ENCODE peak calls at places on chromosomes 6 and 20, in four cellular contexts. One of them, this sample, is unnamed.

GRCh38 chr20:24825591-24825990 is 123.5 kb upstream of the CST7 start:
- DNase-seq in IMR-90: no peak
- DNase-seq in H1: no peak
- DNase-seq in mesendoderm: no peak
- DNase-seq in this sample: no peak

GRCh38 chr6:122268394-122268793 is 131.1 kb upstream of the HSF2 start:
- DNase-seq in IMR-90: no peak
- DNase-seq in H1: no peak
- DNase-seq in mesendoderm: no peak
- DNase-seq in this sample: no peak

GRCh38 chr20:41169791-41170351 is 32.5 kb downstream of the PLCG1 start:
- DNase-seq in IMR-90: peak
- DNase-seq in H1: no peak
- DNase-seq in mesendoderm: no peak
- DNase-seq in this sample: no peak

GRCh38 chr6:57303931-57304681 is 13.3 kb upstream of the PRIM2 start:
- DNase-seq in IMR-90: no peak
- DNase-seq in H1: no peak
- DNase-seq in mesendoderm: no peak
- DNase-seq in this sample: no peak

GRCh38 chr20:16922834-16923233 is 174.7 kb downstream of the OTOR start:
- DNase-seq in IMR-90: peak
- DNase-seq in H1: no peak
- DNase-seq in mesendoderm: peak
- DNase-seq in this sample: no peak

GRCh38 chr20:58895796-58896180 is 43.3 kb downstream of the GNAS start:
- DNase-seq in IMR-90: no peak
- DNase-seq in H1: no peak
- DNase-seq in mesendoderm: no peak
- DNase-seq in this sample: no peak

GRCh38 chr6:134943567-134944111 is 6.3 kb downstream of the ALDH8A1 start:
- DNase-seq in IMR-90: no peak
- DNase-seq in H1: no peak
- DNase-seq in mesendoderm: no peak
- DNase-seq in this sample: no peak

GRCh38 chr6:107418118-107418517 is 41.2 kb downstream of the PDSS2 start:
- DNase-seq in IMR-90: peak
- DNase-seq in H1: no peak
- DNase-seq in mesendoderm: peak
- DNase-seq in this sample: peak

GRCh38 chr6:31378062-31378720 is 21.2 kb upstream of the HLA-B start:
- DNase-seq in IMR-90: no peak
- DNase-seq in H1: no peak
- DNase-seq in mesendoderm: no peak
- DNase-seq in this sample: no peak

GRCh38 chr6:39199976-39200375 is 29.3 kb downstream of the KCNK5 start:
- DNase-seq in IMR-90: no peak
- DNase-seq in H1: no peak
- DNase-seq in mesendoderm: no peak
- DNase-seq in this sample: no peak

GRCh38 chr20:46051556-46052323 is 22.7 kb downstream of the SLC12A5 start:
- DNase-seq in IMR-90: peak
- DNase-seq in H1: no peak
- DNase-seq in mesendoderm: no peak
- DNase-seq in this sample: no peak

GRCh38 chr6:53103993-53104675 is 38.9 kb downstream of the FBXO9 start:
- DNase-seq in IMR-90: no peak
- DNase-seq in H1: no peak
- DNase-seq in mesendoderm: peak
- DNase-seq in this sample: no peak

GRCh38 chr6:119220452-119220851 is 129.1 kb downstream of the MAN1A1 start:
- DNase-seq in IMR-90: no peak
- DNase-seq in H1: no peak
- DNase-seq in mesendoderm: no peak
- DNase-seq in this sample: no peak

GRCh38 chr6:117078624-117079023 is 186.7 kb upstream of the VGLL2 start:
- DNase-seq in IMR-90: no peak
- DNase-seq in H1: no peak
- DNase-seq in mesendoderm: no peak
- DNase-seq in this sample: no peak

GRCh38 chr20:46811328-46812084 is 83.1 kb upstream of the EYA2 start:
- DNase-seq in IMR-90: no peak
- DNase-seq in H1: peak
- DNase-seq in mesendoderm: no peak
- DNase-seq in this sample: no peak

GRCh38 chr6:44000164-44000842 is 126.9 kb downstream of the MRPL14 start:
- DNase-seq in IMR-90: peak
- DNase-seq in H1: no peak
- DNase-seq in mesendoderm: peak
- DNase-seq in this sample: peak

GRCh38 chr20:41406896-41407444 is 40.4 kb upstream of the EMILIN3 start:
- DNase-seq in IMR-90: no peak
- DNase-seq in H1: no peak
- DNase-seq in mesendoderm: no peak
- DNase-seq in this sample: no peak

GRCh38 chr20:63886921-63887320 is 8.0 kb upstream of the DNAJC5 start:
- DNase-seq in IMR-90: no peak
- DNase-seq in H1: no peak
- DNase-seq in mesendoderm: no peak
- DNase-seq in this sample: no peak

GRCh38 chr6:10585232-10585887 is 64.2 kb downstream of the GCNT2 start:
- DNase-seq in IMR-90: no peak
- DNase-seq in H1: no peak
- DNase-seq in mesendoderm: peak
- DNase-seq in this sample: peak

GRCh38 chr6:96015321-96015790 is 418 bp upstream of the FUT9 start:
- DNase-seq in IMR-90: no peak
- DNase-seq in H1: peak
- DNase-seq in mesendoderm: peak
- DNase-seq in this sample: no peak

GRCh38 chr6:169862464-169863148 is 111.2 kb downstream of the ERMARD start:
- DNase-seq in IMR-90: no peak
- DNase-seq in H1: peak
- DNase-seq in mesendoderm: no peak
- DNase-seq in this sample: no peak

GRCh38 chr6:137707590-137708360 is 159.3 kb upstream of the TNFAIP3 start:
- DNase-seq in IMR-90: peak
- DNase-seq in H1: no peak
- DNase-seq in mesendoderm: peak
- DNase-seq in this sample: peak

GRCh38 chr20:25496968-25497401 is 88.3 kb downstream of the NINL start:
- DNase-seq in IMR-90: peak
- DNase-seq in H1: no peak
- DNase-seq in mesendoderm: no peak
- DNase-seq in this sample: no peak

GRCh38 chr6:71478834-71479541 is 190.4 kb downstream of the OGFRL1 start:
- DNase-seq in IMR-90: peak
- DNase-seq in H1: no peak
- DNase-seq in mesendoderm: peak
- DNase-seq in this sample: no peak

GRCh38 chr6:156519940-156520339 is 257.2 kb upstream of the ARID1B start:
- DNase-seq in IMR-90: no peak
- DNase-seq in H1: no peak
- DNase-seq in mesendoderm: no peak
- DNase-seq in this sample: no peak

GRCh38 chr6:105431226-105431625 is 28.3 kb upstream of the PREP start:
- DNase-seq in IMR-90: peak
- DNase-seq in H1: no peak
- DNase-seq in mesendoderm: peak
- DNase-seq in this sample: no peak

GRCh38 chr20:56504373-56505005 is 20.1 kb upstream of the FAM209A start:
- DNase-seq in IMR-90: no peak
- DNase-seq in H1: peak
- DNase-seq in mesendoderm: peak
- DNase-seq in this sample: peak

GRCh38 chr20:49619113-49620048 is 51.4 kb upstream of the PTGIS start:
- DNase-seq in IMR-90: no peak
- DNase-seq in H1: no peak
- DNase-seq in mesendoderm: no peak
- DNase-seq in this sample: no peak

GRCh38 chr6:56527934-56528333 is 114.8 kb downstream of the DST start:
- DNase-seq in IMR-90: peak
- DNase-seq in H1: no peak
- DNase-seq in mesendoderm: no peak
- DNase-seq in this sample: no peak

GRCh38 chr20:59102722-59103415 is 60.3 kb upstream of the PRELID3B start:
- DNase-seq in IMR-90: no peak
- DNase-seq in H1: no peak
- DNase-seq in mesendoderm: no peak
- DNase-seq in this sample: no peak

GRCh38 chr6:49522710-49523593 is 23.2 kb downstream of the GLYATL3 start:
- DNase-seq in IMR-90: no peak
- DNase-seq in H1: no peak
- DNase-seq in mesendoderm: no peak
- DNase-seq in this sample: no peak

GRCh38 chr6:11161031-11161966 is 49.8 kb upstream of the ERVFRD-1 start:
- DNase-seq in IMR-90: peak
- DNase-seq in H1: no peak
- DNase-seq in mesendoderm: no peak
- DNase-seq in this sample: no peak

GRCh38 chr20:17845701-17846475 is 122.7 kb downstream of the SNX5 start:
- DNase-seq in IMR-90: peak
- DNase-seq in H1: no peak
- DNase-seq in mesendoderm: no peak
- DNase-seq in this sample: no peak

GRCh38 chr6:7721654-7722053 is 4.2 kb upstream of the BMP6 start:
- DNase-seq in IMR-90: peak
- DNase-seq in H1: no peak
- DNase-seq in mesendoderm: no peak
- DNase-seq in this sample: no peak

GRCh38 chr20:57450419-57450818 is 59.2 kb downstream of the RBM38 start:
- DNase-seq in IMR-90: peak
- DNase-seq in H1: no peak
- DNase-seq in mesendoderm: no peak
- DNase-seq in this sample: no peak

GRCh38 chr20:440148-440547 is 22.2 kb downstream of the TBC1D20 start:
- DNase-seq in IMR-90: no peak
- DNase-seq in H1: no peak
- DNase-seq in mesendoderm: no peak
- DNase-seq in this sample: no peak
- H3K23ac ChIP-seq in IMR-90: no peak
- H3K23ac ChIP-seq in H1: no peak
- H3K23ac ChIP-seq in mesendoderm: no peak
- H3K23ac ChIP-seq in this sample: no peak

DNA sequence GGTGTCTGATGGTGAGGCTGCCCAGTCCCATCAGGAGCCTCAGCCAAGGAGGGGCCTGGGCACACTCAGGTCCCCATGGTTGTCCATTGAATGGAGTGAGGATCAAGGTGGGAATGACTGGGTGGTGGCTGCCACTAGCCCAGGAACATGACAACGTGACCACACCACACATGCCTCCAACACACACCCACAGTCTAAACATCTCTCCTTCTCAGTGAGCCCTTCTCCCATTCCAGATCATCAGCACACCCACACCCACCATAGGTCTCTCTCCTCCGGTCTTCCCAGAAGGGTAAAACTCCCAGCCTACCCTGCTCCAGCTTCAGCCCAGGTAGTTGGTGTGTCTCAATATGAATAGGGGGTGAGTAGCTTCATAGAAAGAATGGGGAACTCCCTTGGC is 5.5 kb downstream of the TCF21 start:
- DNase-seq in IMR-90: no peak
- DNase-seq in H1: no peak
- DNase-seq in mesendoderm: no peak
- DNase-seq in this sample: no peak
- H4K8ac ChIP-seq in IMR-90: peak
- H4K8ac ChIP-seq in H1: no peak
- H4K8ac ChIP-seq in mesendoderm: no peak
- H4K8ac ChIP-seq in this sample: no peak

DNA sequence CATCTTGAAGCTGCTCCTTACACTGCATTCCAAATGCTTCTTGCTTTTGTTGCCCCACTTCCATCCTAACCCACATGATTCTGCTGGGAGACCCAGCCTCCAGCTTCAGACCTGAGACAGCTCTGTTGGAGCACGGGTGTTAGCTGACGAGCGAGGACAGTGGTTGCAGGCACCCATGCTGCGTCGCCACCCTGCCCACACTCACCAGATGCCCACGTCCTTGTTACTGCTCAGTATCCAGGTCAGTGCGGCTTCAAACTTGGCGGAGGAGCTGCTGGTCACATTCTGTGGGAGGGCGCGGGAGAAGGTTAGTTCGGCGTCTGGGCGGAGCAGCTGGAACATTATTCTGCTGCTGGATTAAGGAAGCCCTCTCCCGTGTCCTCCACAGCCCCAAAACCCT is 9.0 kb downstream of the LEMD2 start:
- DNase-seq in IMR-90: no peak
- DNase-seq in H1: no peak
- DNase-seq in mesendoderm: no peak
- DNase-seq in this sample: no peak
- H2BK15ac ChIP-seq in IMR-90: no peak
- H2BK15ac ChIP-seq in H1: peak
- H2BK15ac ChIP-seq in mesendoderm: no peak
- H2BK15ac ChIP-seq in this sample: no peak

GRCh38 chr6:161446934-161447333 is 173.1 kb upstream of the AGPAT4 start:
- DNase-seq in IMR-90: no peak
- DNase-seq in H1: no peak
- DNase-seq in mesendoderm: peak
- DNase-seq in this sample: no peak

GRCh38 chr6:161446296-161446925 is 172.6 kb upstream of the AGPAT4 start:
- DNase-seq in IMR-90: no peak
- DNase-seq in H1: no peak
- DNase-seq in mesendoderm: no peak
- DNase-seq in this sample: no peak

GRCh38 chr6:161443868-161444267 is 170.0 kb upstream of the AGPAT4 start:
- DNase-seq in IMR-90: no peak
- DNase-seq in H1: peak
- DNase-seq in mesendoderm: peak
- DNase-seq in this sample: peak

GRCh38 chr6:161444464-161444863 is 170.6 kb upstream of the AGPAT4 start:
- DNase-seq in IMR-90: peak
- DNase-seq in H1: peak
- DNase-seq in mesendoderm: peak
- DNase-seq in this sample: peak

DNA sequence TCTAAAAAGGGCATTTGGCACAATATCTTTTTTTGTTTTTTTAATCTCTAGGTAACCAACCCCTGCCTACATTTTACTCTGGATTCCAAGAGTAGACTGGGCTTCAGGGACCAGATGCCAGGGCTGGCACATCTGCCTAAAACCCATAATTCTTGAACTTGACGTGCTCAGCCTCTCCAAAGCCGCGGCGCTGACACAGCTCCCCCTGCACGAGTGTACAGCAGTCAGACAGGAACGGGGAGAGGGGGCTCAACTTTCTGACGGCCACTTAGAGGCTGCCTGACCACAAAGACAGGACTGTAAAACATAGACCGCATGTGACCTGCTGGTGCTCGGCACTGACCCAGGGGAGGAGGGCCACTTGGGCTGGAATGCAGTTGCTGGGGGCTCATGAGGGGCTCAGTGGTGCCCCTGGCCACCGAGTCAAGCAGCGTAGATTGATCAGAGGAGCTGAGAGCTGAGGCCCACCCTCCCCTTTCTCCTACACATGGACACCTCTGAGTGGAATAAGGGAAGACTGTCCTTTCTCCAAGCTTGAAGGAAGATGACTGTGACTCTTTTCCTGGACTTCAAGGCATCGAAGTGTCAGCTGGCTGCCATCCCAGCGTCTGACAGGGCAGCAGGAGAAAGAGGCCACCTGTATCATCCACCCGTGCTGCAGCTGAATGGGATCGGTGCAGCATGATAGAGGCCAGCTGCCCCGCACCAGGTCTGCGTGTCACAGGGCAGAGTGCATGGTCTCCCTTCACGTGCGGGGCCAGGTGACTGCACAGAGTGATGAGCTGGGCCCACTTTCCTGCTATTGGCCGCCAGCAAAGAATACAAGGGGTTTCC is 171.3 kb upstream of the AGPAT4 start:
- DNase-seq in IMR-90: peak
- DNase-seq in H1: no peak
- DNase-seq in mesendoderm: no peak
- DNase-seq in this sample: no peak
- H3K23ac ChIP-seq in IMR-90: no peak
- H3K23ac ChIP-seq in H1: no peak
- H3K23ac ChIP-seq in mesendoderm: no peak
- H3K23ac ChIP-seq in this sample: no peak